ENCODE peak calls at places on chromosomes 2 and 18, in eight cellular contexts. One of them, this sample, is unnamed.

GRCh38 chr2:214127178-214127970 is 283.5 kb upstream of the VWC2L start:
- DNase-seq in HepG2: no peak
- DNase-seq in WTC11: no peak
- DNase-seq in HCT116: no peak
- DNase-seq in H1: no peak
- DNase-seq in SK-N-SH: no peak
- DNase-seq in K562: no peak
- DNase-seq in GM12878: no peak
- DNase-seq in this sample: no peak

GRCh38 chr2:216786676-216787075 is 73.2 kb downstream of the TNP1 start:
- DNase-seq in K562: no peak
- DNase-seq in WTC11: no peak
- DNase-seq in H1: no peak
- DNase-seq in GM12878: no peak
- DNase-seq in SK-N-SH: no peak
- DNase-seq in HCT116: no peak
- DNase-seq in HepG2: no peak
- DNase-seq in this sample: no peak

GRCh38 chr2:158602027-158602426 is 145.3 kb downstream of the PKP4 start:
- DNase-seq in K562: peak
- DNase-seq in GM12878: no peak
- DNase-seq in SK-N-SH: no peak
- DNase-seq in HepG2: no peak
- DNase-seq in H1: no peak
- DNase-seq in HCT116: no peak
- DNase-seq in WTC11: no peak
- DNase-seq in this sample: no peak

GRCh38 chr2:224158831-224159230 is 119.7 kb upstream of the SERPINE2 start:
- DNase-seq in K562: no peak
- DNase-seq in SK-N-SH: no peak
- DNase-seq in HepG2: no peak
- DNase-seq in GM12878: no peak
- DNase-seq in WTC11: no peak
- DNase-seq in H1: peak
- DNase-seq in HCT116: no peak
- DNase-seq in this sample: no peak

GRCh38 chr2:46481541-46482193 is 2.3 kb downstream of the TMEM247 start:
- DNase-seq in K562: no peak
- DNase-seq in SK-N-SH: no peak
- DNase-seq in HepG2: no peak
- DNase-seq in H1: no peak
- DNase-seq in HCT116: no peak
- DNase-seq in WTC11: no peak
- DNase-seq in GM12878: no peak
- DNase-seq in this sample: peak

GRCh38 chr18:79524181-79525078 is 128.7 kb downstream of the NFATC1 start:
- DNase-seq in K562: no peak
- DNase-seq in H1: peak
- DNase-seq in SK-N-SH: no peak
- DNase-seq in GM12878: no peak
- DNase-seq in WTC11: no peak
- DNase-seq in HCT116: no peak
- DNase-seq in HepG2: no peak
- DNase-seq in this sample: no peak

GRCh38 chr2:64609229-64609994 is 44.3 kb downstream of the SERTAD2 start:
- DNase-seq in H1: peak
- DNase-seq in HCT116: no peak
- DNase-seq in WTC11: peak
- DNase-seq in K562: peak
- DNase-seq in GM12878: no peak
- DNase-seq in SK-N-SH: peak
- DNase-seq in HepG2: no peak
- DNase-seq in this sample: peak

GRCh38 chr2:94997981-94998920 is 27.3 kb upstream of the MAL start:
- DNase-seq in HepG2: no peak
- DNase-seq in SK-N-SH: no peak
- DNase-seq in GM12878: no peak
- DNase-seq in K562: no peak
- DNase-seq in WTC11: peak
- DNase-seq in H1: no peak
- DNase-seq in HCT116: no peak
- DNase-seq in this sample: no peak

GRCh38 chr18:36130883-36131653 is 1.4 kb downstream of the ELP2 start:
- DNase-seq in HepG2: no peak
- DNase-seq in SK-N-SH: peak
- DNase-seq in H1: no peak
- DNase-seq in HCT116: no peak
- DNase-seq in GM12878: no peak
- DNase-seq in WTC11: no peak
- DNase-seq in K562: no peak
- DNase-seq in this sample: no peak

GRCh38 chr2:45962522-45962921 is 311.0 kb downstream of the PRKCE start:
- DNase-seq in GM12878: no peak
- DNase-seq in SK-N-SH: peak
- DNase-seq in HCT116: peak
- DNase-seq in K562: no peak
- DNase-seq in HepG2: no peak
- DNase-seq in WTC11: no peak
- DNase-seq in H1: no peak
- DNase-seq in this sample: no peak

GRCh38 chr2:231379266-231380215 is 16.0 kb upstream of the B3GNT7 start:
- DNase-seq in GM12878: no peak
- DNase-seq in WTC11: no peak
- DNase-seq in K562: no peak
- DNase-seq in H1: no peak
- DNase-seq in HepG2: peak
- DNase-seq in HCT116: no peak
- DNase-seq in SK-N-SH: no peak
- DNase-seq in this sample: peak

GRCh38 chr18:79485788-79486355 is 90.1 kb downstream of the NFATC1 start:
- DNase-seq in H1: no peak
- DNase-seq in WTC11: no peak
- DNase-seq in SK-N-SH: no peak
- DNase-seq in HCT116: no peak
- DNase-seq in GM12878: no peak
- DNase-seq in HepG2: no peak
- DNase-seq in K562: no peak
- DNase-seq in this sample: no peak

GRCh38 chr2:113896791-113897190 is 6.9 kb downstream of the ACTR3 start:
- DNase-seq in H1: no peak
- DNase-seq in HepG2: no peak
- DNase-seq in K562: no peak
- DNase-seq in WTC11: no peak
- DNase-seq in GM12878: no peak
- DNase-seq in SK-N-SH: no peak
- DNase-seq in HCT116: no peak
- DNase-seq in this sample: no peak

GRCh38 chr2:30072250-30072842 is 74.5 kb upstream of the YPEL5 start:
- DNase-seq in K562: peak
- DNase-seq in SK-N-SH: peak
- DNase-seq in GM12878: peak
- DNase-seq in WTC11: peak
- DNase-seq in H1: peak
- DNase-seq in HepG2: peak
- DNase-seq in HCT116: peak
- DNase-seq in this sample: peak

GRCh38 chr2:75100011-75100680 is 99.2 kb downstream of the TACR1 start:
- DNase-seq in K562: no peak
- DNase-seq in HCT116: no peak
- DNase-seq in HepG2: no peak
- DNase-seq in GM12878: no peak
- DNase-seq in H1: no peak
- DNase-seq in SK-N-SH: peak
- DNase-seq in WTC11: no peak
- DNase-seq in this sample: no peak

GRCh38 chr18:904135-905090 is at the start of gene ADCYAP1:
- DNase-seq in HCT116: no peak
- DNase-seq in HepG2: no peak
- DNase-seq in K562: no peak
- DNase-seq in SK-N-SH: peak
- DNase-seq in WTC11: peak
- DNase-seq in H1: no peak
- DNase-seq in GM12878: no peak
- DNase-seq in this sample: no peak

GRCh38 chr2:72475246-72475645 is 327.6 kb upstream of the CYP26B1 start:
- DNase-seq in GM12878: no peak
- DNase-seq in K562: no peak
- DNase-seq in H1: no peak
- DNase-seq in SK-N-SH: no peak
- DNase-seq in HepG2: no peak
- DNase-seq in WTC11: no peak
- DNase-seq in HCT116: no peak
- DNase-seq in this sample: peak

GRCh38 chr2:42045956-42046748 is 1.7 kb upstream of the PKDCC start:
- DNase-seq in HCT116: no peak
- DNase-seq in WTC11: no peak
- DNase-seq in SK-N-SH: peak
- DNase-seq in GM12878: no peak
- DNase-seq in HepG2: no peak
- DNase-seq in H1: no peak
- DNase-seq in K562: no peak
- DNase-seq in this sample: no peak

GRCh38 chr18:48649231-48649630 is 110.4 kb downstream of the CTIF start:
- DNase-seq in HepG2: peak
- DNase-seq in HCT116: no peak
- DNase-seq in GM12878: no peak
- DNase-seq in WTC11: peak
- DNase-seq in H1: no peak
- DNase-seq in SK-N-SH: no peak
- DNase-seq in K562: no peak
- DNase-seq in this sample: no peak

GRCh38 chr2:191701696-191702095 is 23.8 kb downstream of the NABP1 start:
- DNase-seq in WTC11: no peak
- DNase-seq in HCT116: no peak
- DNase-seq in SK-N-SH: no peak
- DNase-seq in H1: no peak
- DNase-seq in K562: no peak
- DNase-seq in GM12878: no peak
- DNase-seq in HepG2: no peak
- DNase-seq in this sample: no peak
- TF ChIP-seq MAX in WTC11: no peak
- TF ChIP-seq MAX in HCT116: no peak
- TF ChIP-seq MAX in SK-N-SH: no peak
- TF ChIP-seq MAX in H1: no peak
- TF ChIP-seq MAX in K562: no peak
- TF ChIP-seq MAX in GM12878: no peak
- TF ChIP-seq MAX in HepG2: no peak
- TF ChIP-seq MAX in this sample: no peak

GRCh38 chr2:31232586-31232985 is 1.4 kb upstream of the EHD3 start:
- DNase-seq in HepG2: no peak
- DNase-seq in K562: no peak
- DNase-seq in H1: no peak
- DNase-seq in WTC11: no peak
- DNase-seq in HCT116: no peak
- DNase-seq in GM12878: no peak
- DNase-seq in SK-N-SH: no peak
- DNase-seq in this sample: no peak

GRCh38 chr2:31231571-31232287 is 2.2 kb upstream of the EHD3 start:
- DNase-seq in SK-N-SH: no peak
- DNase-seq in K562: no peak
- DNase-seq in H1: no peak
- DNase-seq in HepG2: no peak
- DNase-seq in GM12878: no peak
- DNase-seq in HCT116: no peak
- DNase-seq in WTC11: no peak
- DNase-seq in this sample: no peak

GRCh38 chr2:31233216-31233615 is 736 bp upstream of the EHD3 start:
- DNase-seq in GM12878: no peak
- DNase-seq in K562: no peak
- DNase-seq in HCT116: no peak
- DNase-seq in SK-N-SH: no peak
- DNase-seq in WTC11: no peak
- DNase-seq in H1: peak
- DNase-seq in HepG2: no peak
- DNase-seq in this sample: no peak

GRCh38 chr2:31228717-31229116 is 5.2 kb upstream of the EHD3 start:
- DNase-seq in GM12878: no peak
- DNase-seq in HCT116: no peak
- DNase-seq in HepG2: no peak
- DNase-seq in WTC11: no peak
- DNase-seq in K562: no peak
- DNase-seq in SK-N-SH: no peak
- DNase-seq in H1: peak
- DNase-seq in this sample: no peak

DNA sequence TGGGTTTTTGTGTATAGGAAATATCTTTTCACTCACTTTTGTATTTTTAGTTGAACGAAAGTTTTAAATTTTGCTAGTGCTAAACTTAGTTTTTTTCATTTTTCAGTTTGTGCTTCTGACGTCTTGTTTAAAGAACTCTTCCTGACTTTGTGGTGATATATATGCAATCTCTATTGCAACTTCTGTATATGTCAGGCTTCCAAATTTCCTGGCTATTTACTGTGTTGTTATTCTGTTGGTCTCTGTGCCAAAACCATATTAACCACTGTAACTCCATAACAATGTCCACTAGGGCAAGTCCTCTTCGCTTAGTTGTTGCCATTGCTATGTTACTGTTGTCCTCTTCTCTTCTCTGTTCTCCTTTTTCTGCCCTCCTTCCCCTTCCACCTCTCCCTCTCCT is 3.2 kb upstream of the EHD3 start:
- DNase-seq in H1: no peak
- DNase-seq in WTC11: no peak
- DNase-seq in HepG2: no peak
- DNase-seq in SK-N-SH: no peak
- DNase-seq in HCT116: no peak
- DNase-seq in GM12878: no peak
- DNase-seq in K562: no peak
- DNase-seq in this sample: no peak
- TF ChIP-seq MAX in H1: no peak
- TF ChIP-seq MAX in WTC11: no peak
- TF ChIP-seq MAX in HepG2: no peak
- TF ChIP-seq MAX in SK-N-SH: no peak
- TF ChIP-seq MAX in HCT116: no peak
- TF ChIP-seq MAX in GM12878: no peak
- TF ChIP-seq MAX in K562: no peak
- TF ChIP-seq MAX in this sample: no peak

GRCh38 chr2:239268082-239268481 is 132.7 kb downstream of the HDAC4 start:
- DNase-seq in HepG2: no peak
- DNase-seq in HCT116: no peak
- DNase-seq in H1: no peak
- DNase-seq in WTC11: no peak
- DNase-seq in SK-N-SH: no peak
- DNase-seq in K562: no peak
- DNase-seq in GM12878: no peak
- DNase-seq in this sample: peak
- TF ChIP-seq MAX in HepG2: no peak
- TF ChIP-seq MAX in HCT116: no peak
- TF ChIP-seq MAX in H1: no peak
- TF ChIP-seq MAX in WTC11: no peak
- TF ChIP-seq MAX in SK-N-SH: no peak
- TF ChIP-seq MAX in K562: no peak
- TF ChIP-seq MAX in GM12878: no peak
- TF ChIP-seq MAX in this sample: no peak

DNA sequence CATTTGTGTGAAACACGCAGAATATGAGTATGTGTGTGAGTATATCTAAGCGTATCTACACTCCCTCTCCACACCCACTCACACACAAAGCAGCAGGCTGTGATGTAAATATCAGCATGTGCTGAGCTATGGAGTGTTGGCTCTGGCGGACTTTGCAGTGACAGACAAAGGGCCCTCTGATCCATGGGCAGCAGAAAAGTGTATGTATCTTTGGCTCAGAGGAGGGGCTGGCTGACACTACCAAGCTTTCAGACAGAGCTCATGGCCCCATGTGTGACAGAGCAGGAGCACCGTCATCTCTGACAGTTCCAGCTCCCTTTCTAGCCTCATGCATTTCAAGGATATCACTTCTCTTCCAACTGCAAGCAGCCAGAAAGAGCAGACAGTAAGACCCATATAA is 57.2 kb upstream of the ASB18 start:
- DNase-seq in HCT116: no peak
- DNase-seq in WTC11: no peak
- DNase-seq in GM12878: no peak
- DNase-seq in K562: no peak
- DNase-seq in SK-N-SH: no peak
- DNase-seq in HepG2: no peak
- DNase-seq in H1: no peak
- DNase-seq in this sample: no peak
- TF ChIP-seq MAX in HCT116: no peak
- TF ChIP-seq MAX in WTC11: no peak
- TF ChIP-seq MAX in GM12878: no peak
- TF ChIP-seq MAX in K562: no peak
- TF ChIP-seq MAX in SK-N-SH: no peak
- TF ChIP-seq MAX in HepG2: no peak
- TF ChIP-seq MAX in H1: no peak
- TF ChIP-seq MAX in this sample: no peak

This sample was measured in A549.